ENCODE peak calls at places on chromosomes 1 and 21, in five cellular contexts. H is kidney tubule cell, C is AG08396, S is COR-L47, A is bronchial epithelial cell. Z is an unnamed sample.

GRCh38 chr1:19765623-19766022 is 34.1 kb downstream of the TMCO4 start:
- DNase-seq in H (peak), C (peak), S (no peak), A (peak), Z (peak)

GRCh38 chr21:35814858-35815619 is 245.3 kb downstream of the SETD4 start:
- DNase-seq in H (no peak), C (no peak), S (no peak), A (peak), Z (no peak)

GRCh38 chr1:223242382-223242955 is 99.4 kb upstream of the TLR5 start:
- DNase-seq in H (no peak), C (no peak), S (no peak), A (peak), Z (no peak)

GRCh38 chr21:41642399-41642798 is 124.5 kb downstream of the RIPK4 start:
- DNase-seq in H (peak), C (no peak), S (no peak), A (no peak), Z (no peak)

GRCh38 chr1:23854568-23854967 is 13.5 kb downstream of the FUCA1 start:
- DNase-seq in H (no peak), C (no peak), S (no peak), A (no peak), Z (peak)

GRCh38 chr1:25873120-25873519 is 2.4 kb downstream of the PAQR7 start:
- DNase-seq in H (peak), C (no peak), S (no peak), A (no peak), Z (no peak)

GRCh38 chr1:2468041-2468472 is 8.0 kb upstream of the PLCH2 start:
- DNase-seq in H (peak), C (peak), S (no peak), A (no peak), Z (peak)

GRCh38 chr1:228280106-228280901 is 72.5 kb downstream of the OBSCN start:
- DNase-seq in H (no peak), C (no peak), S (no peak), A (no peak), Z (no peak)